ENCODE peak calls at places on chromosomes 5 and 9, in nine cellular contexts. X, U, Y, N, W, Q, B, I and D are unnamed samples.
A peak's percentile ranks its signal among the peaks of the same experiment; 100 is the strongest.

GRCh38 chr9:26243722-26244121 is 565.5 kb upstream of the TUSC1 start:
- DNase-seq in N (no peak), Y (no peak), B (no peak), I (no peak), Q (no peak), W (no peak), U (peak; percentile 85), X (no peak), D (no peak)

GRCh38 chr5:65880673-65881072 is 45.7 kb upstream of the ERBIN start:
- DNase-seq in Q (no peak), W (no peak), U (no peak), B (no peak), X (no peak), N (no peak), Y (no peak), I (no peak), D (no peak)

GRCh38 chr5:14464101-14464500 is 117.5 kb upstream of the OTULINL start:
- DNase-seq in W (no peak), U (no peak), Q (no peak), N (no peak), Y (peak; percentile 32), B (no peak), X (peak; percentile 54), I (no peak), D (no peak)

GRCh38 chr9:86407022-86407421 is 52.8 kb upstream of the TUT7 start:
- DNase-seq in I (peak; percentile 35), Y (no peak), B (no peak), W (no peak), Q (no peak), X (peak; percentile 46), N (no peak), U (peak; percentile 34), D (peak; percentile 65)

GRCh38 chr9:36980148-36980974 is 53.7 kb downstream of the PAX5 start:
- DNase-seq in X (no peak), U (no peak), B (no peak), Q (no peak), Y (peak; percentile 70), I (no peak), N (peak; percentile 94), W (no peak), D (no peak)

GRCh38 chr9:104923289-104923688 is 4.7 kb downstream of the ABCA1 start:
- DNase-seq in X (peak; percentile 89), I (no peak), B (no peak), W (no peak), N (no peak), U (no peak), Q (no peak), Y (no peak), D (no peak)

GRCh38 chr9:121783523-121784507 is 132.4 kb downstream of the DAB2IP start:
- DNase-seq in X (no peak), I (no peak), U (no peak), Y (no peak), B (no peak), Q (no peak), N (no peak), W (no peak), D (no peak)

GRCh38 chr9:7780261-7780988 is 19.2 kb downstream of the DMAC1 start:
- DNase-seq in Y (no peak), U (no peak), X (peak; percentile 9), Q (no peak), B (no peak), W (no peak), N (no peak), I (no peak), D (peak; percentile 50)

GRCh38 chr9:99140685-99141314 is 35.9 kb downstream of the TGFBR1 start:
- DNase-seq in Y (peak; percentile 33), Q (peak; percentile 37), B (no peak), X (peak; percentile 80), N (no peak), I (peak; percentile 39), U (peak; percentile 16), W (no peak), D (no peak)

GRCh38 chr5:135608761-135609443 is 30.1 kb upstream of the CXCL14 start:
- DNase-seq in X (no peak), W (no peak), N (no peak), B (no peak), Y (no peak), Q (no peak), U (no peak), I (no peak), D (peak; percentile 22)

GRCh38 chr5:159199225-159199624 is 10.1 kb downstream of the RNF145 start:
- DNase-seq in N (no peak), U (no peak), Y (no peak), X (no peak), B (no peak), W (no peak), I (no peak), Q (no peak), D (no peak)

GRCh38 chr5:35317586-35317985 is 87.3 kb upstream of the PRLR start:
- DNase-seq in W (no peak), Y (no peak), N (no peak), Q (no peak), U (no peak), X (no peak), I (no peak), B (no peak), D (no peak)

GRCh38 chr5:55986931-55987330 is 7.8 kb downstream of the IL6ST start:
- DNase-seq in Q (no peak), X (no peak), N (no peak), W (no peak), U (no peak), I (no peak), B (no peak), Y (no peak), D (no peak)

GRCh38 chr5:174903333-174903732 is 179.0 kb downstream of the MSX2 start:
- DNase-seq in U (no peak), X (no peak), Q (no peak), W (no peak), Y (peak; percentile 18), I (peak; percentile 6), B (no peak), N (no peak), D (no peak)

GRCh38 chr5:58360794-58361193 is 99.1 kb downstream of the PLK2 start:
- DNase-seq in Q (no peak), N (no peak), X (no peak), Y (no peak), I (no peak), B (no peak), W (no peak), U (no peak), D (no peak)

GRCh38 chr5:158658439-158659230 is 441.1 kb downstream of the EBF1 start:
- DNase-seq in N (no peak), Q (no peak), Y (no peak), W (no peak), U (no peak), X (no peak), I (no peak), B (no peak), D (no peak)

GRCh38 chr5:10457682-10458574 is 16.2 kb downstream of the ROPN1L start:
- DNase-seq in Q (no peak), B (no peak), X (peak; percentile 58), U (peak; percentile 23), Y (no peak), N (no peak), I (no peak), W (no peak), D (no peak)

GRCh38 chr5:98468188-98468869 is 305.1 kb upstream of the RGMB start:
- DNase-seq in N (no peak), W (no peak), X (peak; percentile 68), B (peak; percentile 82), Q (no peak), I (no peak), U (peak; percentile 81), Y (no peak), D (peak; percentile 49)

GRCh38 chr9:131503626-131504465 is 1.1 kb downstream of the POMT1 start:
- DNase-seq in B (no peak), N (no peak), X (no peak), Q (peak; percentile 58), W (no peak), I (peak; percentile 87), Y (peak; percentile 76), U (peak; percentile 1), D (no peak)

GRCh38 chr9:113738898-113739604 is 137.1 kb upstream of the ZNF618 start:
- DNase-seq in U (no peak), X (peak; percentile 4), Y (no peak), Q (no peak), B (no peak), N (no peak), I (no peak), W (no peak), D (no peak)

GRCh38 chr9:114880276-114880891 is 50.0 kb downstream of the TNFSF8 start:
- DNase-seq in W (no peak), N (no peak), X (peak; percentile 33), Q (no peak), B (no peak), I (no peak), U (no peak), Y (no peak), D (no peak)

GRCh38 chr5:127608077-127608660 is 40.7 kb upstream of the CTXN3 start:
- DNase-seq in B (no peak), X (no peak), I (no peak), N (no peak), W (no peak), Q (no peak), Y (no peak), U (no peak), D (peak; percentile 2)

GRCh38 chr5:168162464-168162863 is 129.0 kb upstream of the WWC1 start:
- DNase-seq in W (no peak), B (no peak), U (no peak), N (peak; percentile 53), Q (no peak), Y (no peak), X (peak; percentile 38), I (no peak), D (no peak)

GRCh38 chr9:35520404-35520790 is 30.5 kb downstream of the RUSC2 start:
- DNase-seq in B (no peak), I (no peak), X (no peak), W (no peak), N (no peak), Q (no peak), U (peak; percentile 12), Y (no peak), D (no peak)

GRCh38 chr9:126357074-126357473 is 30.4 kb downstream of the MVB12B start:
- DNase-seq in X (no peak), Q (no peak), U (no peak), W (no peak), N (no peak), B (no peak), Y (no peak), I (no peak), D (peak; percentile 68)

GRCh38 chr5:6850033-6850432 is 136.8 kb downstream of the TENT4A start:
- DNase-seq in Q (no peak), Y (no peak), W (no peak), I (no peak), X (no peak), N (no peak), U (no peak), B (no peak), D (no peak)